ENCODE peak calls at places on chromosomes 4 and X, in ten cellular contexts. One of them, this sample, is unnamed.

GRCh38 chrX:110421499-110422455 is 63.1 kb downstream of the RTL9 start:
- DNase-seq in OCI-LY7: no peak
- DNase-seq in fibroblast of pulmonary artery: no peak
- DNase-seq in foreskin keratinocyte: peak
- DNase-seq in GM13977: no peak
- DNase-seq in MM.1S: no peak
- DNase-seq in heart right ventricle: no peak
- DNase-seq in lower leg skin: no peak
- DNase-seq in PC-9: no peak
- DNase-seq in choroid plexus epithelial cell: no peak
- DNase-seq in this sample: no peak

GRCh38 chr4:26839534-26839951 is 21.1 kb upstream of the STIM2 start:
- DNase-seq in OCI-LY7: no peak
- DNase-seq in fibroblast of pulmonary artery: peak
- DNase-seq in foreskin keratinocyte: peak
- DNase-seq in GM13977: no peak
- DNase-seq in MM.1S: no peak
- DNase-seq in heart right ventricle: peak
- DNase-seq in lower leg skin: no peak
- DNase-seq in PC-9: no peak
- DNase-seq in choroid plexus epithelial cell: no peak
- DNase-seq in this sample: no peak

GRCh38 chr4:174217273-174218126 is 66.0 kb downstream of the FBXO8 start:
- DNase-seq in OCI-LY7: no peak
- DNase-seq in fibroblast of pulmonary artery: peak
- DNase-seq in foreskin keratinocyte: no peak
- DNase-seq in GM13977: no peak
- DNase-seq in MM.1S: no peak
- DNase-seq in heart right ventricle: peak
- DNase-seq in lower leg skin: no peak
- DNase-seq in PC-9: no peak
- DNase-seq in choroid plexus epithelial cell: peak
- DNase-seq in this sample: peak

GRCh38 chr4:44817905-44818304 is 91.5 kb upstream of the GNPDA2 start:
- DNase-seq in OCI-LY7: no peak
- DNase-seq in fibroblast of pulmonary artery: peak
- DNase-seq in foreskin keratinocyte: no peak
- DNase-seq in GM13977: no peak
- DNase-seq in MM.1S: no peak
- DNase-seq in heart right ventricle: no peak
- DNase-seq in lower leg skin: no peak
- DNase-seq in PC-9: no peak
- DNase-seq in choroid plexus epithelial cell: no peak
- DNase-seq in this sample: no peak

GRCh38 chr4:177001271-177002175 is 208.8 kb upstream of the VEGFC start:
- DNase-seq in OCI-LY7: no peak
- DNase-seq in fibroblast of pulmonary artery: peak
- DNase-seq in foreskin keratinocyte: peak
- DNase-seq in GM13977: no peak
- DNase-seq in MM.1S: no peak
- DNase-seq in heart right ventricle: no peak
- DNase-seq in lower leg skin: no peak
- DNase-seq in PC-9: no peak
- DNase-seq in choroid plexus epithelial cell: peak
- DNase-seq in this sample: peak

GRCh38 chr4:7771056-7771455 is 168.6 kb downstream of the AFAP1 start:
- DNase-seq in OCI-LY7: no peak
- DNase-seq in fibroblast of pulmonary artery: no peak
- DNase-seq in foreskin keratinocyte: no peak
- DNase-seq in GM13977: peak
- DNase-seq in MM.1S: no peak
- DNase-seq in heart right ventricle: no peak
- DNase-seq in lower leg skin: no peak
- DNase-seq in PC-9: no peak
- DNase-seq in choroid plexus epithelial cell: no peak
- DNase-seq in this sample: no peak

GRCh38 chrX:126550816-126551215 is 1.8 kb downstream of the DCAF12L1 start:
- DNase-seq in OCI-LY7: no peak
- DNase-seq in fibroblast of pulmonary artery: no peak
- DNase-seq in foreskin keratinocyte: no peak
- DNase-seq in GM13977: no peak
- DNase-seq in MM.1S: no peak
- DNase-seq in heart right ventricle: no peak
- DNase-seq in lower leg skin: no peak
- DNase-seq in PC-9: no peak
- DNase-seq in choroid plexus epithelial cell: no peak
- DNase-seq in this sample: no peak

GRCh38 chr4:184978211-184978610 is 40.1 kb upstream of the HELT start:
- DNase-seq in OCI-LY7: no peak
- DNase-seq in fibroblast of pulmonary artery: peak
- DNase-seq in foreskin keratinocyte: no peak
- DNase-seq in GM13977: no peak
- DNase-seq in MM.1S: no peak
- DNase-seq in heart right ventricle: peak
- DNase-seq in lower leg skin: no peak
- DNase-seq in PC-9: no peak
- DNase-seq in choroid plexus epithelial cell: peak
- DNase-seq in this sample: no peak

GRCh38 chrX:6226646-6227444 is 1.8 kb downstream of the NLGN4X start:
- DNase-seq in OCI-LY7: no peak
- DNase-seq in fibroblast of pulmonary artery: no peak
- DNase-seq in foreskin keratinocyte: no peak
- DNase-seq in GM13977: no peak
- DNase-seq in MM.1S: no peak
- DNase-seq in heart right ventricle: no peak
- DNase-seq in lower leg skin: no peak
- DNase-seq in PC-9: no peak
- DNase-seq in choroid plexus epithelial cell: no peak
- DNase-seq in this sample: no peak

GRCh38 chr4:38563703-38564490 is 100.1 kb upstream of the KLF3 start:
- DNase-seq in OCI-LY7: no peak
- DNase-seq in fibroblast of pulmonary artery: peak
- DNase-seq in foreskin keratinocyte: no peak
- DNase-seq in GM13977: no peak
- DNase-seq in MM.1S: no peak
- DNase-seq in heart right ventricle: no peak
- DNase-seq in lower leg skin: no peak
- DNase-seq in PC-9: no peak
- DNase-seq in choroid plexus epithelial cell: peak
- DNase-seq in this sample: no peak

GRCh38 chr4:5215321-5215720 is 164.0 kb downstream of the STK32B start:
- DNase-seq in OCI-LY7: no peak
- DNase-seq in fibroblast of pulmonary artery: no peak
- DNase-seq in foreskin keratinocyte: no peak
- DNase-seq in GM13977: no peak
- DNase-seq in MM.1S: no peak
- DNase-seq in heart right ventricle: no peak
- DNase-seq in lower leg skin: no peak
- DNase-seq in PC-9: no peak
- DNase-seq in choroid plexus epithelial cell: no peak
- DNase-seq in this sample: no peak

GRCh38 chr4:5212255-5213032 is 161.2 kb downstream of the STK32B start:
- DNase-seq in OCI-LY7: no peak
- DNase-seq in fibroblast of pulmonary artery: no peak
- DNase-seq in foreskin keratinocyte: no peak
- DNase-seq in GM13977: no peak
- DNase-seq in MM.1S: peak
- DNase-seq in heart right ventricle: no peak
- DNase-seq in lower leg skin: no peak
- DNase-seq in PC-9: no peak
- DNase-seq in choroid plexus epithelial cell: no peak
- DNase-seq in this sample: no peak

GRCh38 chr4:5206391-5206790 is 155.1 kb downstream of the STK32B start:
- DNase-seq in OCI-LY7: no peak
- DNase-seq in fibroblast of pulmonary artery: peak
- DNase-seq in foreskin keratinocyte: peak
- DNase-seq in GM13977: no peak
- DNase-seq in MM.1S: no peak
- DNase-seq in heart right ventricle: peak
- DNase-seq in lower leg skin: peak
- DNase-seq in PC-9: no peak
- DNase-seq in choroid plexus epithelial cell: no peak
- DNase-seq in this sample: no peak

GRCh38 chr4:5205981-5206380 is 154.7 kb downstream of the STK32B start:
- DNase-seq in OCI-LY7: no peak
- DNase-seq in fibroblast of pulmonary artery: no peak
- DNase-seq in foreskin keratinocyte: no peak
- DNase-seq in GM13977: no peak
- DNase-seq in MM.1S: no peak
- DNase-seq in heart right ventricle: no peak
- DNase-seq in lower leg skin: no peak
- DNase-seq in PC-9: no peak
- DNase-seq in choroid plexus epithelial cell: no peak
- DNase-seq in this sample: no peak

GRCh38 chr4:5211274-5211852 is 160.1 kb downstream of the STK32B start:
- DNase-seq in OCI-LY7: no peak
- DNase-seq in fibroblast of pulmonary artery: no peak
- DNase-seq in foreskin keratinocyte: no peak
- DNase-seq in GM13977: no peak
- DNase-seq in MM.1S: no peak
- DNase-seq in heart right ventricle: no peak
- DNase-seq in lower leg skin: no peak
- DNase-seq in PC-9: no peak
- DNase-seq in choroid plexus epithelial cell: no peak
- DNase-seq in this sample: no peak
- TF ChIP-seq CTCF in OCI-LY7: no peak
- TF ChIP-seq CTCF in fibroblast of pulmonary artery: no peak
- TF ChIP-seq CTCF in foreskin keratinocyte: no peak
- TF ChIP-seq CTCF in GM13977: no peak
- TF ChIP-seq CTCF in MM.1S: no peak
- TF ChIP-seq CTCF in heart right ventricle: no peak
- TF ChIP-seq CTCF in lower leg skin: no peak
- TF ChIP-seq CTCF in PC-9: no peak
- TF ChIP-seq CTCF in choroid plexus epithelial cell: no peak
- TF ChIP-seq CTCF in this sample: no peak

GRCh38 chr4:168995537-168996295 is 14.3 kb downstream of the CBR4 start:
- DNase-seq in OCI-LY7: no peak
- DNase-seq in fibroblast of pulmonary artery: peak
- DNase-seq in foreskin keratinocyte: no peak
- DNase-seq in GM13977: no peak
- DNase-seq in MM.1S: no peak
- DNase-seq in heart right ventricle: no peak
- DNase-seq in lower leg skin: no peak
- DNase-seq in PC-9: no peak
- DNase-seq in choroid plexus epithelial cell: peak
- DNase-seq in this sample: peak
- TF ChIP-seq CTCF in OCI-LY7: peak
- TF ChIP-seq CTCF in fibroblast of pulmonary artery: peak
- TF ChIP-seq CTCF in foreskin keratinocyte: peak
- TF ChIP-seq CTCF in GM13977: peak
- TF ChIP-seq CTCF in MM.1S: peak
- TF ChIP-seq CTCF in heart right ventricle: peak
- TF ChIP-seq CTCF in lower leg skin: no peak
- TF ChIP-seq CTCF in PC-9: peak
- TF ChIP-seq CTCF in choroid plexus epithelial cell: peak
- TF ChIP-seq CTCF in this sample: peak

DNA sequence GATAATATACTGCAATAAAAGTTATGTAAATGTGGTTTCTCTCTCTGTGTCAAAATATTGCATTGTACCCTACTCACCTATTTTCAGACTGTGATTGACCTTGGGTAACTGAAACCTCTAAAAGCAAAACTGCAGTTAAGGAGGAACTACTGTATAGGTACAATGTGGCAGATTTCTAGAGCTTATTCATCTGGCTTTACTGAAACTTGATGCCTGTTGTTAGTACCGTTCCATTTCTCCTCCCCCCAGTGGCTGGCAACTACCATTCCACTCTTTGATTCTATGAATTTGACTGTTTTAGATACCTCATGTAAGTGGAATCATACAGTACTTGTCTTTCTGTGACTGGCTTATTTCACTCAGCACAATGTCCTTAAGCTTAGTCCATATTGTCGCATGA is 61.9 kb downstream of the HOPX start:
- DNase-seq in OCI-LY7: no peak
- DNase-seq in fibroblast of pulmonary artery: peak
- DNase-seq in foreskin keratinocyte: peak
- DNase-seq in GM13977: no peak
- DNase-seq in MM.1S: peak
- DNase-seq in heart right ventricle: no peak
- DNase-seq in lower leg skin: no peak
- DNase-seq in PC-9: no peak
- DNase-seq in choroid plexus epithelial cell: peak
- DNase-seq in this sample: no peak
- TF ChIP-seq CTCF in OCI-LY7: no peak
- TF ChIP-seq CTCF in fibroblast of pulmonary artery: peak
- TF ChIP-seq CTCF in foreskin keratinocyte: peak
- TF ChIP-seq CTCF in GM13977: no peak
- TF ChIP-seq CTCF in MM.1S: peak
- TF ChIP-seq CTCF in heart right ventricle: no peak
- TF ChIP-seq CTCF in lower leg skin: no peak
- TF ChIP-seq CTCF in PC-9: no peak
- TF ChIP-seq CTCF in choroid plexus epithelial cell: peak
- TF ChIP-seq CTCF in this sample: no peak

DNA sequence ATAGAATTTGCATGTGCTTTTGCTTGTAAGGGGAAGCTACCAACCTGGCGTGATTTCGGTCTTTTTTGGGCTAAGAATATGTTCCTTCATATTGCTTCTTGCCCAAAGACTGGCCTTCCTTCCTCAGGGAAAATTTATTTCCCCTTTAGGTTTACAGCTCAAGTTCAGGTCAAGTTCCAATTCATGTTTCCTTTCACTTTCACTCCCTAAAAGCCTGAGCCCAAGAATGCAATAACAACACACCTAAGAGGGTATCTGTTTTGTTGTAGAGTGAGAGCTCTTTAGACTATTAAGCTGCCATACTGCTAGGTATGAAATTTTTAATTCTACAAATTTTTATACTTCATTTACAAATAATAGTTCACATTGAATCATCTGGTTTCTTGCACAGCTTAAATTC is 299.6 kb downstream of the TLL1 start:
- DNase-seq in OCI-LY7: no peak
- DNase-seq in fibroblast of pulmonary artery: no peak
- DNase-seq in foreskin keratinocyte: no peak
- DNase-seq in GM13977: no peak
- DNase-seq in MM.1S: peak
- DNase-seq in heart right ventricle: no peak
- DNase-seq in lower leg skin: no peak
- DNase-seq in PC-9: no peak
- DNase-seq in choroid plexus epithelial cell: no peak
- DNase-seq in this sample: no peak
- TF ChIP-seq CTCF in OCI-LY7: no peak
- TF ChIP-seq CTCF in fibroblast of pulmonary artery: no peak
- TF ChIP-seq CTCF in foreskin keratinocyte: no peak
- TF ChIP-seq CTCF in GM13977: no peak
- TF ChIP-seq CTCF in MM.1S: no peak
- TF ChIP-seq CTCF in heart right ventricle: no peak
- TF ChIP-seq CTCF in lower leg skin: no peak
- TF ChIP-seq CTCF in PC-9: no peak
- TF ChIP-seq CTCF in choroid plexus epithelial cell: no peak
- TF ChIP-seq CTCF in this sample: no peak